ENCODE peak calls at places on chromosomes 12 and 14, in nine cellular contexts. One of them, this sample, is unnamed.

GRCh38 chr14:56580317-56580711 is 716 bp downstream of the TMEM260 start:
- DNase-seq in IMR-90: no peak
- DNase-seq in HT-29: peak; percentile 32
- DNase-seq in activated CD4-positive, alpha-beta T cell treated with anti-CD3 and anti-CD28 coated beads, Interleukin-2, amount 10 ng/mL, durations not matched to agents 7 days and 5 days: no peak
- DNase-seq in AG09319: no peak
- DNase-seq in T-helper 1 cell: no peak
- DNase-seq in activated T-cell treated with anti-CD3 and anti-CD28 coated beads for 24 hours: no peak
- DNase-seq in T-helper 9 cell: no peak
- DNase-seq in HuH-7: no peak
- DNase-seq in this sample: no peak

GRCh38 chr14:68363841-68364711 is 428.8 kb downstream of the ZFP36L1 start:
- DNase-seq in IMR-90: peak; percentile 62
- DNase-seq in HT-29: no peak
- DNase-seq in activated CD4-positive, alpha-beta T cell treated with anti-CD3 and anti-CD28 coated beads, Interleukin-2, amount 10 ng/mL, durations not matched to agents 7 days and 5 days: no peak
- DNase-seq in AG09319: no peak
- DNase-seq in T-helper 1 cell: no peak
- DNase-seq in activated T-cell treated with anti-CD3 and anti-CD28 coated beads for 24 hours: no peak
- DNase-seq in T-helper 9 cell: no peak
- DNase-seq in HuH-7: no peak
- DNase-seq in this sample: no peak

GRCh38 chr12:75137896-75138295 is 71.7 kb downstream of the KCNC2 start:
- DNase-seq in IMR-90: peak; percentile 2
- DNase-seq in HT-29: no peak
- DNase-seq in activated CD4-positive, alpha-beta T cell treated with anti-CD3 and anti-CD28 coated beads, Interleukin-2, amount 10 ng/mL, durations not matched to agents 7 days and 5 days: no peak
- DNase-seq in AG09319: no peak
- DNase-seq in T-helper 1 cell: no peak
- DNase-seq in activated T-cell treated with anti-CD3 and anti-CD28 coated beads for 24 hours: no peak
- DNase-seq in T-helper 9 cell: no peak
- DNase-seq in HuH-7: no peak
- DNase-seq in this sample: no peak

GRCh38 chr12:4024701-4025419 is 151.7 kb upstream of the PARP11 start:
- DNase-seq in IMR-90: no peak
- DNase-seq in HT-29: no peak
- DNase-seq in activated CD4-positive, alpha-beta T cell treated with anti-CD3 and anti-CD28 coated beads, Interleukin-2, amount 10 ng/mL, durations not matched to agents 7 days and 5 days: no peak
- DNase-seq in AG09319: no peak
- DNase-seq in T-helper 1 cell: no peak
- DNase-seq in activated T-cell treated with anti-CD3 and anti-CD28 coated beads for 24 hours: no peak
- DNase-seq in T-helper 9 cell: no peak
- DNase-seq in HuH-7: no peak
- DNase-seq in this sample: no peak

GRCh38 chr14:76346391-76347160 is 29.4 kb upstream of the ESRRB start:
- DNase-seq in IMR-90: no peak
- DNase-seq in HT-29: no peak
- DNase-seq in activated CD4-positive, alpha-beta T cell treated with anti-CD3 and anti-CD28 coated beads, Interleukin-2, amount 10 ng/mL, durations not matched to agents 7 days and 5 days: no peak
- DNase-seq in AG09319: no peak
- DNase-seq in T-helper 1 cell: no peak
- DNase-seq in activated T-cell treated with anti-CD3 and anti-CD28 coated beads for 24 hours: no peak
- DNase-seq in T-helper 9 cell: no peak
- DNase-seq in HuH-7: no peak
- DNase-seq in this sample: no peak

GRCh38 chr12:97300921-97301320 is 161.7 kb upstream of the RMST start:
- DNase-seq in IMR-90: no peak
- DNase-seq in HT-29: no peak
- DNase-seq in activated CD4-positive, alpha-beta T cell treated with anti-CD3 and anti-CD28 coated beads, Interleukin-2, amount 10 ng/mL, durations not matched to agents 7 days and 5 days: no peak
- DNase-seq in AG09319: no peak
- DNase-seq in T-helper 1 cell: no peak
- DNase-seq in activated T-cell treated with anti-CD3 and anti-CD28 coated beads for 24 hours: no peak
- DNase-seq in T-helper 9 cell: no peak
- DNase-seq in HuH-7: no peak
- DNase-seq in this sample: no peak

GRCh38 chr14:68466491-68466977 is 326.3 kb downstream of the ZFP36L1 start:
- DNase-seq in IMR-90: peak; percentile 92
- DNase-seq in HT-29: peak; percentile 57
- DNase-seq in activated CD4-positive, alpha-beta T cell treated with anti-CD3 and anti-CD28 coated beads, Interleukin-2, amount 10 ng/mL, durations not matched to agents 7 days and 5 days: no peak
- DNase-seq in AG09319: peak; percentile 85
- DNase-seq in T-helper 1 cell: no peak
- DNase-seq in activated T-cell treated with anti-CD3 and anti-CD28 coated beads for 24 hours: no peak
- DNase-seq in T-helper 9 cell: no peak
- DNase-seq in HuH-7: no peak
- DNase-seq in this sample: no peak

GRCh38 chr12:916240-916639 is 33.3 kb downstream of the RAD52 start:
- DNase-seq in IMR-90: no peak
- DNase-seq in HT-29: no peak
- DNase-seq in activated CD4-positive, alpha-beta T cell treated with anti-CD3 and anti-CD28 coated beads, Interleukin-2, amount 10 ng/mL, durations not matched to agents 7 days and 5 days: peak; percentile 34
- DNase-seq in AG09319: no peak
- DNase-seq in T-helper 1 cell: peak; percentile 7
- DNase-seq in activated T-cell treated with anti-CD3 and anti-CD28 coated beads for 24 hours: no peak
- DNase-seq in T-helper 9 cell: no peak
- DNase-seq in HuH-7: no peak
- DNase-seq in this sample: no peak

GRCh38 chr12:70794131-70794530 is 126.4 kb downstream of the PTPRR start:
- DNase-seq in IMR-90: no peak
- DNase-seq in HT-29: no peak
- DNase-seq in activated CD4-positive, alpha-beta T cell treated with anti-CD3 and anti-CD28 coated beads, Interleukin-2, amount 10 ng/mL, durations not matched to agents 7 days and 5 days: no peak
- DNase-seq in AG09319: no peak
- DNase-seq in T-helper 1 cell: no peak
- DNase-seq in activated T-cell treated with anti-CD3 and anti-CD28 coated beads for 24 hours: no peak
- DNase-seq in T-helper 9 cell: no peak
- DNase-seq in HuH-7: no peak
- DNase-seq in this sample: no peak